ENCODE peak calls at places on chromosomes 5 and 9, in ten cellular contexts. Q is heart right ventricle; A is endodermal cell; Y is keratinocyte; V is astrocyte; X is effector memory CD4-positive, alpha-beta T cell; E is K562; N is mesenchymal stem cell; K is adipocyte; S is left lung. Z is an unnamed sample.

GRCh38 chr9:134103391-134103998 is 32.4 kb upstream of the WDR5 start:
- DNase-seq in X (no peak), K (no peak), A (no peak), S (no peak), E (no peak), Y (no peak), V (no peak), Q (no peak), N (no peak), Z (no peak)

GRCh38 chr9:87667164-87667738 is 58.7 kb upstream of the CTSL start:
- DNase-seq in V (no peak), K (peak; percentile 15), A (peak; percentile 91), S (no peak), N (no peak), X (no peak), E (peak; percentile 42), Q (no peak), Y (no peak), Z (peak; percentile 66)

GRCh38 chr5:139523635-139524445 is 37.3 kb upstream of the UBE2D2 start:
- DNase-seq in Y (no peak), N (no peak), X (no peak), K (no peak), Q (no peak), A (peak; percentile 92), E (peak; percentile 6), V (no peak), S (no peak), Z (no peak)

GRCh38 chr5:68460147-68460760 is 244.7 kb downstream of the PIK3R1 start:
- DNase-seq in Y (no peak), N (peak; percentile 65), V (peak; percentile 42), S (no peak), Q (peak; percentile 57), K (peak; percentile 80), E (peak; percentile 47), X (no peak), A (peak; percentile 55), Z (peak; percentile 20)

GRCh38 chr9:19160085-19160484 is 32.8 kb upstream of the PLIN2 start:
- DNase-seq in Y (no peak), V (no peak), S (no peak), N (no peak), Q (no peak), A (no peak), E (no peak), K (no peak), X (no peak), Z (no peak)

GRCh38 chr9:126125577-126125976 is 201.1 kb upstream of the MVB12B start:
- DNase-seq in Y (no peak), S (no peak), N (no peak), K (no peak), Q (no peak), A (peak; percentile 21), X (no peak), E (no peak), V (no peak), Z (no peak)

GRCh38 chr9:81492710-81493447 is 196.5 kb downstream of the TLE1 start:
- DNase-seq in K (peak; percentile 88), V (peak; percentile 100), E (no peak), A (no peak), N (peak; percentile 95), X (no peak), Y (peak; percentile 76), Q (no peak), S (no peak), Z (peak; percentile 84)

GRCh38 chr5:137114529-137114928 is 384.6 kb downstream of the SPOCK1 start:
- DNase-seq in A (no peak), X (no peak), K (no peak), V (peak; percentile 78), Y (no peak), Q (no peak), N (no peak), S (no peak), E (no peak), Z (no peak)

GRCh38 chr5:21663082-21663481 is 1190.1 kb downstream of the CDH12 start:
- DNase-seq in Y (no peak), E (no peak), X (no peak), V (no peak), N (no peak), A (peak; percentile 76), Q (no peak), K (no peak), S (no peak), Z (peak; percentile 21)

GRCh38 chr5:64635056-64635686 is 55.1 kb upstream of the SHISAL2B start:
- DNase-seq in S (no peak), Q (no peak), N (peak; percentile 43), X (no peak), A (no peak), K (peak; percentile 76), V (peak; percentile 4), E (peak; percentile 19), Y (no peak), Z (no peak)

GRCh38 chr5:174282391-174282790 is 236.9 kb downstream of the NSG2 start:
- DNase-seq in S (no peak), N (no peak), E (no peak), Y (no peak), A (no peak), V (no peak), X (no peak), Q (no peak), K (no peak), Z (no peak)

GRCh38 chr5:100667021-100667671 is 132.0 kb downstream of the FAM174A start:
- DNase-seq in N (peak; percentile 69), S (no peak), Y (peak; percentile 25), A (no peak), Q (no peak), K (peak; percentile 22), V (peak; percentile 57), X (no peak), E (no peak), Z (no peak)

GRCh38 chr9:121179930-121180681 is 21.6 kb downstream of the RAB14 start:
- DNase-seq in E (no peak), S (no peak), N (no peak), Q (no peak), Y (no peak), V (no peak), A (no peak), K (no peak), X (no peak), Z (no peak)

GRCh38 chr9:121184463-121184862 is 17.2 kb downstream of the RAB14 start:
- DNase-seq in V (no peak), A (no peak), E (no peak), X (no peak), N (no peak), K (no peak), S (no peak), Y (no peak), Q (no peak), Z (no peak)

GRCh38 chr9:121183666-121184423 is 17.8 kb downstream of the RAB14 start:
- DNase-seq in S (no peak), K (no peak), Y (no peak), Q (no peak), N (no peak), A (no peak), E (no peak), V (no peak), X (no peak), Z (no peak)

GRCh38 chr9:121182976-121183375 is 18.7 kb downstream of the RAB14 start:
- DNase-seq in E (no peak), S (no peak), V (no peak), Y (no peak), A (no peak), Q (no peak), X (no peak), N (no peak), K (no peak), Z (no peak)

GRCh38 chr9:121182437-121182836 is 19.2 kb downstream of the RAB14 start:
- DNase-seq in E (no peak), K (no peak), X (no peak), Y (no peak), A (no peak), Q (no peak), V (no peak), S (no peak), N (no peak), Z (no peak)
- H3K36me3 ChIP-seq in E (peaks cover 89% of the 10 kb centered on the region), K (peaks cover 73% of the 10 kb centered on the region), X (peaks cover 39% of the 10 kb centered on the region), Y (peaks cover 37% of the 10 kb centered on the region), A (peaks cover 76% of the 10 kb centered on the region), Q (peaks cover 4% of the 10 kb centered on the region), V (peaks cover 43% of the 10 kb centered on the region), S (no peaks in the 10 kb centered on the region), N (peaks cover 3% of the 10 kb centered on the region), Z (peaks cover 81% of the 10 kb centered on the region)

GRCh38 chr9:121649476-121650219 is 1.8 kb upstream of the DAB2IP start:
- DNase-seq in Y (no peak), E (no peak), V (no peak), A (no peak), X (no peak), N (peak; percentile 15), S (no peak), Q (no peak), K (no peak), Z (no peak)
- H3K4me1 ChIP-seq in Y (peaks cover 11% of the 10 kb centered on the region), E (peaks cover 15% of the 10 kb centered on the region), V (peaks cover 29% of the 10 kb centered on the region), A (peaks cover 10% of the 10 kb centered on the region), X (peaks cover 11% of the 10 kb centered on the region), N (peaks cover 57% of the 10 kb centered on the region), S (peaks cover 6% of the 10 kb centered on the region), Q (peaks cover 87% of the 10 kb centered on the region), K (peaks cover 8% of the 10 kb centered on the region), Z (peaks cover 21% of the 10 kb centered on the region)

DNA sequence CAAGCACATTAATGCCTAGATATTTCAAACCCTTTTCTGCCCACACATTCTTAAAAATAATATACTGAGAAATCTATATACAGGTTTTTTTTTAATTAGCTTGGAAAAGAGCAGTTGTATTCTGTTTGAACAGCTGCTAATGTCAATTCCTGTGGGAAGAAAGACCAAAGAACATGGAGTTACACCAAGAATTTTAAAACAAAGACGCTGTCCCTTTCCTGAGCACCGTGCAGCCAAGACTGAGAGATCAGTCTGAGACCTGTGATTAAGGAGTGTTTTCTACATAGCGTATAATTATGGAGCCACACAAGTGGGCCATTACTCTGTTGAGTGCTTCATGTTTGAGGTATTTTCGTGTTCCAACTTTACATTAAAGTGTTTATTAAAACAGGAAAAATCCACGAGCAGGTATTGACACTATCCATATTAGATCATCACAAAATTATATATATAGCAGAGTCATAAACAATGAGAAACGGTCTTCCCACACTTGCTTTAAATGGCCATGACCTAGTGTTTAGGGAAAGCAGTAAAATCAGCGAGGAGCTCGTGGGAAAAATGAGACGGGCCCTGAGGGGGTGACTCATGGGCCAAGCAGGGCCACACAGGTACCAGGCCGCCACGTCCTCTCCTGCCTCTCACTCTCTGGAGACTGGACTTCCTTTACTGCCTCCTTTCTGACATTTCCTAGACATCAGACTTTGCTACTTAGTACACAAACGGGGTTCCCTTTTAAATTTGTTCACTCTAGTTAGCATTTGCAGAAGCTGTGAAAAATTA is 153.1 kb upstream of the OTULINL start:
- DNase-seq in Q (no peak), V (peak; percentile 72), N (peak; percentile 79), Y (no peak), A (no peak), X (no peak), K (peak; percentile 23), S (no peak), E (no peak), Z (peak; percentile 56)
- H3K36me3 ChIP-seq in Q (no peaks in the 10 kb centered on the region), V (peaks cover 50% of the 10 kb centered on the region), N (peaks cover 21% of the 10 kb centered on the region), Y (peaks cover 18% of the 10 kb centered on the region), A (peaks cover 4% of the 10 kb centered on the region), X (no peaks in the 10 kb centered on the region), K (peaks cover 55% of the 10 kb centered on the region), S (no peaks in the 10 kb centered on the region), E (no peaks in the 10 kb centered on the region), Z (no peaks in the 10 kb centered on the region)

DNA sequence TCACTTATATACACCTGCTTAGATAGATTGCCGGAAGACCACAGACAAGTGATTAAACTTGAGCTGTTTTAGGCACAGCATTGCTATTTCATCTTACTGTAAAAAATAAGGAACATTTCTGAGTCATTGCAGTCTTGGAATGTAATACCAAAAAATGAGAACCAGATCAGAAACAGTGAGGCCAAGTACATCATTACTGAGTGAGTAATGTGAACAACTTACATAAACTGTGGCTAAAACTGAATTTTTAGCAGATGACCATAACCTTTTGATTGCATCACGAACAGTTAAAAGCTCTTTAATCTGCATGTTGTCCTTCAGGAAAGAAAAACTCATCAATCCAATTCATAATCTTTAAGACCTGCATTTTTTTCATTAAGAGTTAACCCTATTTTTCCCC is 157.1 kb upstream of the FGF10 start:
- DNase-seq in X (no peak), S (no peak), Q (no peak), Y (no peak), E (no peak), A (no peak), N (peak; percentile 76), K (peak; percentile 38), V (peak; percentile 49), Z (no peak)
- H3K4me1 ChIP-seq in X (no peaks in the 10 kb centered on the region), S (no peaks in the 10 kb centered on the region), Q (no peaks in the 10 kb centered on the region), Y (no peaks in the 10 kb centered on the region), E (no peaks in the 10 kb centered on the region), A (no peaks in the 10 kb centered on the region), N (no peaks in the 10 kb centered on the region), K (peaks cover 13% of the 10 kb centered on the region), V (no peaks in the 10 kb centered on the region), Z (no peaks in the 10 kb centered on the region)

Z was measured in SJCRH30.